ENCODE peak calls at places on chromosomes 2 and 18, in seven cellular contexts. P is right cardiac atrium, Q is colonic mucosa, K is ovary, H is epithelial cell of esophagus, N is hepatocyte, J is GM12864. E is an unnamed sample.

GRCh38 chr2:134421556-134422328 is 167.9 kb downstream of the MGAT5 start:
- DNase-seq in P (no peak), Q (no peak), K (no peak), H (no peak), N (no peak), J (no peak), E (no peak)

GRCh38 chr2:187174582-187174981 is 273.5 kb downstream of the CALCRL start:
- DNase-seq in P (no peak), Q (no peak), K (no peak), H (no peak), N (no peak), J (no peak), E (no peak)

GRCh38 chr18:42364042-42364441 is 409.0 kb downstream of the PIK3C3 start:
- DNase-seq in P (no peak), Q (no peak), K (no peak), H (no peak), N (no peak), J (no peak), E (no peak)

GRCh38 chr2:219581346-219581745 is 9.2 kb downstream of the INHA start:
- DNase-seq in P (no peak), Q (no peak), K (no peak), H (no peak), N (no peak), J (no peak), E (no peak)

GRCh38 chr2:36044389-36044788 is 311.2 kb upstream of the CRIM1 start:
- DNase-seq in P (no peak), Q (no peak), K (no peak), H (no peak), N (no peak), J (no peak), E (no peak)

GRCh38 chr2:224426650-224427049 is 24.7 kb upstream of the FAM124B start:
- DNase-seq in P (no peak), Q (no peak), K (no peak), H (no peak), N (no peak), J (no peak), E (no peak)

GRCh38 chr2:217434183-217434620 is 568.6 kb downstream of the TNS1 start:
- DNase-seq in P (peak; percentile 92), Q (peak; percentile 40), K (peak; percentile 90), H (peak; percentile 97), N (peak; percentile 94), J (peak; percentile 57), E (peak; percentile 83)

GRCh38 chr2:226607379-226607778 is 192.2 kb downstream of the IRS1 start:
- DNase-seq in P (no peak), Q (no peak), K (no peak), H (no peak), N (no peak), J (no peak), E (no peak)

GRCh38 chr18:43001821-43002220 is 113.7 kb downstream of the RIT2 start:
- DNase-seq in P (no peak), Q (no peak), K (no peak), H (no peak), N (no peak), J (no peak), E (no peak)

GRCh38 chr2:205725059-205725458 is 42.8 kb downstream of the NRP2 start:
- DNase-seq in P (no peak), Q (no peak), K (no peak), H (no peak), N (no peak), J (no peak), E (no peak)

GRCh38 chr2:63054812-63055509 is 4.3 kb downstream of the OTX1 start:
- DNase-seq in P (no peak), Q (no peak), K (no peak), H (no peak), N (no peak), J (no peak), E (no peak)

GRCh38 chr2:8805278-8806045 is 32.0 kb downstream of the KIDINS220 start:
- DNase-seq in P (no peak), Q (no peak), K (no peak), H (no peak), N (no peak), J (no peak), E (no peak)

GRCh38 chr2:10057231-10058107 is 14.1 kb downstream of the KLF11 start:
- DNase-seq in P (peak; percentile 90), Q (peak; percentile 81), K (peak; percentile 91), H (peak; percentile 68), N (peak; percentile 82), J (no peak), E (peak; percentile 58)

GRCh38 chr2:69957970-69958369 is 3.5 kb downstream of the ASPRV1 start:
- DNase-seq in P (no peak), Q (no peak), K (no peak), H (no peak), N (no peak), J (no peak), E (no peak)

GRCh38 chr2:127157651-127158460 is 50.9 kb upstream of the BIN1 start:
- DNase-seq in P (no peak), Q (no peak), K (no peak), H (no peak), N (no peak), J (no peak), E (peak; percentile 57)

GRCh38 chr18:39806519-39806918 is 2148.5 kb upstream of the PIK3C3 start:
- DNase-seq in P (no peak), Q (no peak), K (no peak), H (peak; percentile 52), N (peak; percentile 10), J (no peak), E (no peak)

GRCh38 chr2:148914463-148914862 is 39.4 kb downstream of the KIF5C start:
- DNase-seq in P (no peak), Q (no peak), K (no peak), H (no peak), N (no peak), J (no peak), E (no peak)

GRCh38 chr2:241858206-241859016 is at the start of gene PDCD1:
- DNase-seq in P (peak; percentile 75), Q (no peak), K (peak; percentile 65), H (no peak), N (no peak), J (peak; percentile 64), E (peak; percentile 54)
- H3K4me3 ChIP-seq in P (peak within 1 kb of the TSS; percentile 12), Q (peak within 1 kb of the TSS; percentile 2), K (peak within 1 kb of the TSS; percentile 16), H (no peak within 1 kb of the TSS), N (no peak within 1 kb of the TSS), J (peak within 1 kb of the TSS; percentile 69), E (peak within 1 kb of the TSS; percentile 52)

DNA sequence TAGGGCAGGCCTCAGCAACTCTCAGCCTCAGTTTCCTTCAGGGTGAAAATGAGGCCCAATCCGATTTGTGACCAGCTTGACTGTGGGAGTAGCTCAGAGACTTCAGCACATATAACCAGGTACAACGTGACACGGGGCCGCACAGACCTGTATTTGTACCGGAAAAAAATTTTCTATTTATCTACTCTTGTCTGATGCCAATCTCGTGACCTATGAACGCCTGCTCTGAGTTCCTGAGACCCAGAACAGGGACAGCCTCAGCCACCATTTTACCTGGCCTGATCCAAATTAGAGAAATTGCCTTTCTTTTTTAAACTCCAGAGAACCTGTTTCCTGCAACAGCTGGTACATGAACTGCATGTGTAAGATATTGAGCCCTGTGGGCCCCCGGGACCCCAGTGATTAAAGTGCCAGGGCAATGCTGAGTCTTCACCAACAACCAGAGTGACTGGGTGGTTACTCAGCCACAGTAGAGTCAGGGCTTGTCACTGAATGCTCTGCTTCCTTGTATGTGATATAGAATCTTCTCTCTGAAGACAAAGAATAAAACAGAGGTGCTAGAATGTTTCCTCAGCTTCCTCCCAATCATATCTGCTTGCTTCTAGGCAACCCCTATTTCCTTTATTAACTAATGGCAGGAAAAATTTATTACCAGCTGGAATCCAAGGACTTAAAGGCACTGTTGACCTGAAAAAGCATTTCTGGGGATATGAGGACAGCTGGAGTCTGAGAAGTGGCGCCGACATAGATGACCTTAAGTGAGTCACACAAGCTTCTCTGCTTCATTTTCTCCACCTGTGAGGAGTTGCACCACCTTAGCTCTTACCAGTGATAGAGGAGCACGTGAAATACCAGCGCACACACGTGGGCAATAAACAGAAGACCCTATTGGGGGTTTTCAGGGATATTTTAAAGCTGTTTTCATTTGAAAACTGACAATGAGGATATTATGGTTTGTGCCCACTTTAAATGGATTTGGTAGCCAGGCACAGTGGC is 47.6 kb upstream of the FZD7 start:
- DNase-seq in P (no peak), Q (no peak), K (no peak), H (peak; percentile 62), N (no peak), J (no peak), E (no peak)
- H3K4me3 ChIP-seq in P (no peak overlapping the region), Q (no peak overlapping the region), K (no peak overlapping the region), H (no peak overlapping the region), N (no peak overlapping the region), J (no peak overlapping the region), E (no peak overlapping the region)

DNA sequence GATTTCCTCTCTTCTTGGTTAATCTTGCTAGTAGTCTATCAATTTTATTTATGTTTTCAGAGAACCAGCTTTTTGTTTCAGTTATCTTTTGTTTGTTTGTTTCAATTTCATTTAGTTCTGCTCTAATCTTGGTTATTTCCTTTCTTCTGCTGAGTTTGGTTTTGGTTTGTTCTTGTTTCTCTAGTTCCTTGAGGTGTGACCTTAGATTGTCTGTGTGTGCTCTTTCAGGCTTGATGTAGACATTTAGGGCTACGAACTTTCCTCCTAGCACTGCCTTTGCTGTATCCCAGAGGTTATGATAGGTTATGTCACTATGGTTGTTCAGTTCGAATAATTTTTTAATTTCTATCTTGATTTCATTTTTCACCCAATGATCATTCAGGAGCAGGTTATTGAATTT is 141.6 kb downstream of the ZNF236 start:
- DNase-seq in P (no peak), Q (no peak), K (no peak), H (no peak), N (no peak), J (peak; percentile 34), E (no peak)
- H3K4me3 ChIP-seq in P (no peak overlapping the region), Q (no peak overlapping the region), K (no peak overlapping the region), H (no peak overlapping the region), N (no peak overlapping the region), J (no peak overlapping the region), E (no peak overlapping the region)

GRCh38 chr18:59268722-59269562 is 4.3 kb downstream of the RAX start:
- DNase-seq in P (peak; percentile 70), Q (no peak), K (no peak), H (peak; percentile 48), N (peak; percentile 80), J (no peak), E (no peak)
- H3K4me3 ChIP-seq in P (peak overlapping the region; percentile 24), Q (no peak overlapping the region), K (no peak overlapping the region), H (no peak overlapping the region), N (peak overlapping the region; percentile 23), J (no peak overlapping the region), E (peak overlapping the region; percentile 42)

E was measured in psoas muscle.